ENCODE peak calls at places on chromosomes 11 and 22, in five cellular contexts. One of them, this sample, is unnamed.

GRCh38 chr11:114088836-114089235 is 29.3 kb downstream of the ZBTB16 start:
- DNase-seq in stimulated activated CD4-positive, alpha-beta T cell treated with anti-CD3 and anti-CD28 coated beads, Interleukin-12 subunit alpha, Interleukin-12 subunit beta, amount 100 ng/mL, for 48 hours: no peak
- DNase-seq in RWPE2: no peak
- DNase-seq in iPS-NIHi11: no peak
- DNase-seq in stimulated activated CD8-positive, alpha-beta memory T cell treated with anti-CD3 and anti-CD28 coated beads, Interleukin-12 subunit alpha, Interleukin-12 subunit beta, amount 100 ng/mL, for 4 hours: no peak
- DNase-seq in this sample: no peak

GRCh38 chr11:75872887-75873416 is 57.9 kb downstream of the UVRAG start:
- DNase-seq in RWPE2: no peak
- DNase-seq in stimulated activated CD8-positive, alpha-beta memory T cell treated with anti-CD3 and anti-CD28 coated beads, Interleukin-12 subunit alpha, Interleukin-12 subunit beta, amount 100 ng/mL, for 4 hours: no peak
- DNase-seq in stimulated activated CD4-positive, alpha-beta T cell treated with anti-CD3 and anti-CD28 coated beads, Interleukin-12 subunit alpha, Interleukin-12 subunit beta, amount 100 ng/mL, for 48 hours: peak
- DNase-seq in iPS-NIHi11: no peak
- DNase-seq in this sample: no peak

GRCh38 chr11:1852885-1853284 is at the start of gene LSP1:
- DNase-seq in iPS-NIHi11: no peak
- DNase-seq in stimulated activated CD8-positive, alpha-beta memory T cell treated with anti-CD3 and anti-CD28 coated beads, Interleukin-12 subunit alpha, Interleukin-12 subunit beta, amount 100 ng/mL, for 4 hours: peak
- DNase-seq in RWPE2: no peak
- DNase-seq in stimulated activated CD4-positive, alpha-beta T cell treated with anti-CD3 and anti-CD28 coated beads, Interleukin-12 subunit alpha, Interleukin-12 subunit beta, amount 100 ng/mL, for 48 hours: peak
- DNase-seq in this sample: no peak

GRCh38 chr11:2268911-2269600 is 1.3 kb downstream of the ASCL2 start:
- DNase-seq in RWPE2: peak
- DNase-seq in iPS-NIHi11: peak
- DNase-seq in stimulated activated CD4-positive, alpha-beta T cell treated with anti-CD3 and anti-CD28 coated beads, Interleukin-12 subunit alpha, Interleukin-12 subunit beta, amount 100 ng/mL, for 48 hours: peak
- DNase-seq in stimulated activated CD8-positive, alpha-beta memory T cell treated with anti-CD3 and anti-CD28 coated beads, Interleukin-12 subunit alpha, Interleukin-12 subunit beta, amount 100 ng/mL, for 4 hours: peak
- DNase-seq in this sample: peak

GRCh38 chr11:35151241-35151640 is 12.3 kb downstream of the CD44 start:
- DNase-seq in iPS-NIHi11: no peak
- DNase-seq in stimulated activated CD8-positive, alpha-beta memory T cell treated with anti-CD3 and anti-CD28 coated beads, Interleukin-12 subunit alpha, Interleukin-12 subunit beta, amount 100 ng/mL, for 4 hours: no peak
- DNase-seq in stimulated activated CD4-positive, alpha-beta T cell treated with anti-CD3 and anti-CD28 coated beads, Interleukin-12 subunit alpha, Interleukin-12 subunit beta, amount 100 ng/mL, for 48 hours: no peak
- DNase-seq in RWPE2: no peak
- DNase-seq in this sample: no peak

GRCh38 chr22:20798974-20799373 is 25.1 kb downstream of the SERPIND1 start:
- DNase-seq in stimulated activated CD4-positive, alpha-beta T cell treated with anti-CD3 and anti-CD28 coated beads, Interleukin-12 subunit alpha, Interleukin-12 subunit beta, amount 100 ng/mL, for 48 hours: no peak
- DNase-seq in RWPE2: no peak
- DNase-seq in stimulated activated CD8-positive, alpha-beta memory T cell treated with anti-CD3 and anti-CD28 coated beads, Interleukin-12 subunit alpha, Interleukin-12 subunit beta, amount 100 ng/mL, for 4 hours: no peak
- DNase-seq in iPS-NIHi11: no peak
- DNase-seq in this sample: peak

GRCh38 chr11:74735566-74735965 is 4.3 kb upstream of the CHRDL2 start:
- DNase-seq in RWPE2: no peak
- DNase-seq in stimulated activated CD8-positive, alpha-beta memory T cell treated with anti-CD3 and anti-CD28 coated beads, Interleukin-12 subunit alpha, Interleukin-12 subunit beta, amount 100 ng/mL, for 4 hours: no peak
- DNase-seq in iPS-NIHi11: no peak
- DNase-seq in stimulated activated CD4-positive, alpha-beta T cell treated with anti-CD3 and anti-CD28 coated beads, Interleukin-12 subunit alpha, Interleukin-12 subunit beta, amount 100 ng/mL, for 48 hours: no peak
- DNase-seq in this sample: no peak

GRCh38 chr11:78161937-78162336 is 22.5 kb upstream of the ALG8 start:
- DNase-seq in RWPE2: no peak
- DNase-seq in iPS-NIHi11: no peak
- DNase-seq in stimulated activated CD8-positive, alpha-beta memory T cell treated with anti-CD3 and anti-CD28 coated beads, Interleukin-12 subunit alpha, Interleukin-12 subunit beta, amount 100 ng/mL, for 4 hours: no peak
- DNase-seq in stimulated activated CD4-positive, alpha-beta T cell treated with anti-CD3 and anti-CD28 coated beads, Interleukin-12 subunit alpha, Interleukin-12 subunit beta, amount 100 ng/mL, for 48 hours: no peak
- DNase-seq in this sample: no peak

GRCh38 chr22:30444632-30445437 is 19.3 kb downstream of the MTFP1 start:
- DNase-seq in RWPE2: no peak
- DNase-seq in stimulated activated CD8-positive, alpha-beta memory T cell treated with anti-CD3 and anti-CD28 coated beads, Interleukin-12 subunit alpha, Interleukin-12 subunit beta, amount 100 ng/mL, for 4 hours: no peak
- DNase-seq in iPS-NIHi11: peak
- DNase-seq in stimulated activated CD4-positive, alpha-beta T cell treated with anti-CD3 and anti-CD28 coated beads, Interleukin-12 subunit alpha, Interleukin-12 subunit beta, amount 100 ng/mL, for 48 hours: peak
- DNase-seq in this sample: no peak

GRCh38 chr22:39800790-39801540 is 92.6 kb downstream of the ENTHD1 start:
- DNase-seq in iPS-NIHi11: no peak
- DNase-seq in stimulated activated CD4-positive, alpha-beta T cell treated with anti-CD3 and anti-CD28 coated beads, Interleukin-12 subunit alpha, Interleukin-12 subunit beta, amount 100 ng/mL, for 48 hours: no peak
- DNase-seq in stimulated activated CD8-positive, alpha-beta memory T cell treated with anti-CD3 and anti-CD28 coated beads, Interleukin-12 subunit alpha, Interleukin-12 subunit beta, amount 100 ng/mL, for 4 hours: no peak
- DNase-seq in RWPE2: no peak
- DNase-seq in this sample: no peak

GRCh38 chr22:42066133-42066761 is 4.4 kb downstream of the NAGA start:
- DNase-seq in iPS-NIHi11: no peak
- DNase-seq in stimulated activated CD8-positive, alpha-beta memory T cell treated with anti-CD3 and anti-CD28 coated beads, Interleukin-12 subunit alpha, Interleukin-12 subunit beta, amount 100 ng/mL, for 4 hours: no peak
- DNase-seq in stimulated activated CD4-positive, alpha-beta T cell treated with anti-CD3 and anti-CD28 coated beads, Interleukin-12 subunit alpha, Interleukin-12 subunit beta, amount 100 ng/mL, for 48 hours: no peak
- DNase-seq in RWPE2: no peak
- DNase-seq in this sample: no peak

GRCh38 chr11:123430736-123431356 is 777 bp downstream of the GRAMD1B start:
- DNase-seq in RWPE2: no peak
- DNase-seq in stimulated activated CD4-positive, alpha-beta T cell treated with anti-CD3 and anti-CD28 coated beads, Interleukin-12 subunit alpha, Interleukin-12 subunit beta, amount 100 ng/mL, for 48 hours: peak
- DNase-seq in stimulated activated CD8-positive, alpha-beta memory T cell treated with anti-CD3 and anti-CD28 coated beads, Interleukin-12 subunit alpha, Interleukin-12 subunit beta, amount 100 ng/mL, for 4 hours: peak
- DNase-seq in iPS-NIHi11: peak
- DNase-seq in this sample: peak

GRCh38 chr11:77793972-77794371 is 26.6 kb downstream of the RSF1 start:
- DNase-seq in iPS-NIHi11: no peak
- DNase-seq in RWPE2: no peak
- DNase-seq in stimulated activated CD4-positive, alpha-beta T cell treated with anti-CD3 and anti-CD28 coated beads, Interleukin-12 subunit alpha, Interleukin-12 subunit beta, amount 100 ng/mL, for 48 hours: no peak
- DNase-seq in stimulated activated CD8-positive, alpha-beta memory T cell treated with anti-CD3 and anti-CD28 coated beads, Interleukin-12 subunit alpha, Interleukin-12 subunit beta, amount 100 ng/mL, for 4 hours: no peak
- DNase-seq in this sample: no peak

GRCh38 chr22:21001601-21002325 is at the start of gene THAP7:
- DNase-seq in stimulated activated CD4-positive, alpha-beta T cell treated with anti-CD3 and anti-CD28 coated beads, Interleukin-12 subunit alpha, Interleukin-12 subunit beta, amount 100 ng/mL, for 48 hours: peak
- DNase-seq in iPS-NIHi11: peak
- DNase-seq in stimulated activated CD8-positive, alpha-beta memory T cell treated with anti-CD3 and anti-CD28 coated beads, Interleukin-12 subunit alpha, Interleukin-12 subunit beta, amount 100 ng/mL, for 4 hours: peak
- DNase-seq in RWPE2: peak
- DNase-seq in this sample: peak

GRCh38 chr11:59283825-59284772 is 71.4 kb upstream of the MPEG1 start:
- DNase-seq in RWPE2: no peak
- DNase-seq in stimulated activated CD4-positive, alpha-beta T cell treated with anti-CD3 and anti-CD28 coated beads, Interleukin-12 subunit alpha, Interleukin-12 subunit beta, amount 100 ng/mL, for 48 hours: peak
- DNase-seq in iPS-NIHi11: peak
- DNase-seq in stimulated activated CD8-positive, alpha-beta memory T cell treated with anti-CD3 and anti-CD28 coated beads, Interleukin-12 subunit alpha, Interleukin-12 subunit beta, amount 100 ng/mL, for 4 hours: no peak
- DNase-seq in this sample: no peak

GRCh38 chr11:117445097-117445658 is 117.5 kb downstream of the CEP164 start:
- DNase-seq in iPS-NIHi11: no peak
- DNase-seq in stimulated activated CD4-positive, alpha-beta T cell treated with anti-CD3 and anti-CD28 coated beads, Interleukin-12 subunit alpha, Interleukin-12 subunit beta, amount 100 ng/mL, for 48 hours: no peak
- DNase-seq in stimulated activated CD8-positive, alpha-beta memory T cell treated with anti-CD3 and anti-CD28 coated beads, Interleukin-12 subunit alpha, Interleukin-12 subunit beta, amount 100 ng/mL, for 4 hours: no peak
- DNase-seq in RWPE2: no peak
- DNase-seq in this sample: no peak

GRCh38 chr11:92653448-92653847 is 316.0 kb upstream of the MTNR1B start:
- DNase-seq in iPS-NIHi11: no peak
- DNase-seq in RWPE2: no peak
- DNase-seq in stimulated activated CD8-positive, alpha-beta memory T cell treated with anti-CD3 and anti-CD28 coated beads, Interleukin-12 subunit alpha, Interleukin-12 subunit beta, amount 100 ng/mL, for 4 hours: no peak
- DNase-seq in stimulated activated CD4-positive, alpha-beta T cell treated with anti-CD3 and anti-CD28 coated beads, Interleukin-12 subunit alpha, Interleukin-12 subunit beta, amount 100 ng/mL, for 48 hours: no peak
- DNase-seq in this sample: no peak

GRCh38 chr11:114259551-114259983 is 36.6 kb upstream of the NNMT start:
- DNase-seq in iPS-NIHi11: no peak
- DNase-seq in stimulated activated CD8-positive, alpha-beta memory T cell treated with anti-CD3 and anti-CD28 coated beads, Interleukin-12 subunit alpha, Interleukin-12 subunit beta, amount 100 ng/mL, for 4 hours: no peak
- DNase-seq in stimulated activated CD4-positive, alpha-beta T cell treated with anti-CD3 and anti-CD28 coated beads, Interleukin-12 subunit alpha, Interleukin-12 subunit beta, amount 100 ng/mL, for 48 hours: no peak
- DNase-seq in RWPE2: no peak
- DNase-seq in this sample: peak

GRCh38 chr22:22556995-22557925 is 1.8 kb downstream of the PRAME start:
- DNase-seq in stimulated activated CD4-positive, alpha-beta T cell treated with anti-CD3 and anti-CD28 coated beads, Interleukin-12 subunit alpha, Interleukin-12 subunit beta, amount 100 ng/mL, for 48 hours: no peak
- DNase-seq in iPS-NIHi11: no peak
- DNase-seq in RWPE2: no peak
- DNase-seq in stimulated activated CD8-positive, alpha-beta memory T cell treated with anti-CD3 and anti-CD28 coated beads, Interleukin-12 subunit alpha, Interleukin-12 subunit beta, amount 100 ng/mL, for 4 hours: no peak
- DNase-seq in this sample: no peak

GRCh38 chr11:48675945-48676344 is 187.4 kb downstream of the OR4A47 start:
- DNase-seq in stimulated activated CD8-positive, alpha-beta memory T cell treated with anti-CD3 and anti-CD28 coated beads, Interleukin-12 subunit alpha, Interleukin-12 subunit beta, amount 100 ng/mL, for 4 hours: no peak
- DNase-seq in RWPE2: no peak
- DNase-seq in stimulated activated CD4-positive, alpha-beta T cell treated with anti-CD3 and anti-CD28 coated beads, Interleukin-12 subunit alpha, Interleukin-12 subunit beta, amount 100 ng/mL, for 48 hours: no peak
- DNase-seq in iPS-NIHi11: no peak
- DNase-seq in this sample: no peak

GRCh38 chr22:43110444-43110926 is at the start of gene BIK:
- DNase-seq in stimulated activated CD4-positive, alpha-beta T cell treated with anti-CD3 and anti-CD28 coated beads, Interleukin-12 subunit alpha, Interleukin-12 subunit beta, amount 100 ng/mL, for 48 hours: no peak
- DNase-seq in iPS-NIHi11: peak
- DNase-seq in RWPE2: no peak
- DNase-seq in stimulated activated CD8-positive, alpha-beta memory T cell treated with anti-CD3 and anti-CD28 coated beads, Interleukin-12 subunit alpha, Interleukin-12 subunit beta, amount 100 ng/mL, for 4 hours: peak
- DNase-seq in this sample: peak

This sample was measured in posterior vena cava.